ENCODE peak calls at places on chromosome 9, in five cellular contexts. F is endothelial cell of umbilical vein, L is ovary, O is body of pancreas, A is lower leg skin. X is an unnamed sample.

GRCh38 chr9:136694163-136694864 is 7.1 kb upstream of the AGPAT2 start:
- DNase-seq in F (peak), L (no peak), O (peak), A (no peak), X (peak)

GRCh38 chr9:111597852-111598729 is 1.4 kb downstream of the PTGR1 start:
- DNase-seq in F (peak), L (peak), O (peak), A (peak), X (peak)

GRCh38 chr9:123509646-123510045 is 153.6 kb downstream of the CRB2 start:
- DNase-seq in F (no peak), L (no peak), O (no peak), A (no peak), X (no peak)

GRCh38 chr9:21317956-21318923 is 13.1 kb upstream of the IFNA5 start:
- DNase-seq in F (peak), L (peak), O (peak), A (no peak), X (no peak)

GRCh38 chr9:87606921-87607521 is 109.4 kb downstream of the DAPK1 start:
- DNase-seq in F (peak), L (no peak), O (no peak), A (no peak), X (peak)

GRCh38 chr9:75150512-75150911 is 62.2 kb downstream of the OSTF1 start:
- DNase-seq in F (no peak), L (no peak), O (no peak), A (no peak), X (no peak)

GRCh38 chr9:17004500-17004899 is 130.3 kb upstream of the CNTLN start:
- DNase-seq in F (no peak), L (no peak), O (no peak), A (no peak), X (no peak)

GRCh38 chr9:114364123-114364522 is 23.7 kb downstream of the AKNA start:
- DNase-seq in F (no peak), L (no peak), O (no peak), A (no peak), X (peak)

GRCh38 chr9:117739620-117740347 is 35.6 kb downstream of the TLR4 start:
- DNase-seq in F (no peak), L (no peak), O (no peak), A (no peak), X (no peak)

GRCh38 chr9:124381073-124381945 is 33.9 kb downstream of the PSMB7 start:
- DNase-seq in F (peak), L (no peak), O (no peak), A (no peak), X (no peak)

GRCh38 chr9:34994429-34995287 is 5.1 kb downstream of the DNAJB5 start:
- DNase-seq in F (peak), L (no peak), O (peak), A (peak), X (peak)

GRCh38 chr9:136576269-136576626 is 30.4 kb upstream of the NOTCH1 start:
- DNase-seq in F (no peak), L (no peak), O (peak), A (no peak), X (peak)

GRCh38 chr9:114538241-114538640 is 33.0 kb upstream of the WHRN start:
- DNase-seq in F (no peak), L (no peak), O (no peak), A (no peak), X (no peak)

GRCh38 chr9:37217141-37217540 is 96.8 kb downstream of the ZCCHC7 start:
- DNase-seq in F (no peak), L (no peak), O (no peak), A (no peak), X (no peak)

GRCh38 chr9:120393386-120394057 is 186.4 kb downstream of the CDK5RAP2 start:
- DNase-seq in F (no peak), L (no peak), O (no peak), A (peak), X (peak)

GRCh38 chr9:17291766-17292165 is 156.9 kb downstream of the CNTLN start:
- DNase-seq in F (no peak), L (no peak), O (no peak), A (no peak), X (no peak)

GRCh38 chr9:88538311-88539085 is 3.5 kb downstream of the NXNL2 start:
- DNase-seq in F (no peak), L (no peak), O (no peak), A (no peak), X (no peak)

GRCh38 chr9:419571-420156 is 205.0 kb downstream of the DOCK8 start:
- DNase-seq in F (no peak), L (no peak), O (no peak), A (no peak), X (no peak)

GRCh38 chr9:130522233-130522808 is 57.1 kb upstream of the FUBP3 start:
- DNase-seq in F (no peak), L (no peak), O (no peak), A (no peak), X (no peak)

GRCh38 chr9:132182609-132183073 is 20.8 kb downstream of the NTNG2 start:
- DNase-seq in F (no peak), L (no peak), O (no peak), A (no peak), X (no peak)

GRCh38 chr9:72363908-72364678 is 915 bp downstream of the ZFAND5 start:
- DNase-seq in F (peak), L (peak), O (peak), A (peak), X (peak)
- TF ChIP-seq POLR2A in F (no peak), L (no peak), O (no peak), A (no peak), X (no peak)

GRCh38 chr9:109013678-109014145 is 413 bp upstream of the CTNNAL1 start:
- DNase-seq in F (no peak), L (no peak), O (no peak), A (no peak), X (no peak)
- TF ChIP-seq POLR2A in F (peak), L (no peak), O (no peak), A (no peak), X (no peak)

GRCh38 chr9:81686614-81687520 is 2.5 kb downstream of the TLE1 start:
- DNase-seq in F (peak), L (peak), O (peak), A (peak), X (peak)
- TF ChIP-seq POLR2A in F (no peak), L (no peak), O (peak), A (no peak), X (no peak)

GRCh38 chr9:92325269-92325990 is at the start of the genes CENPP and NOL8:
- DNase-seq in F (peak), L (peak), O (peak), A (peak), X (peak)
- TF ChIP-seq POLR2A in F (peak), L (no peak), O (no peak), A (no peak), X (peak)

GRCh38 chr9:85541876-85542275 is 199.9 kb downstream of the AGTPBP1 start:
- DNase-seq in F (no peak), L (no peak), O (no peak), A (no peak), X (no peak)

GRCh38 chr9:85543196-85543595 is 198.6 kb downstream of the AGTPBP1 start:
- DNase-seq in F (no peak), L (no peak), O (no peak), A (no peak), X (no peak)

GRCh38 chr9:85553475-85553874 is 188.3 kb downstream of the AGTPBP1 start:
- DNase-seq in F (no peak), L (no peak), O (no peak), A (no peak), X (no peak)

GRCh38 chr9:85547574-85547973 is 194.2 kb downstream of the AGTPBP1 start:
- DNase-seq in F (no peak), L (no peak), O (no peak), A (no peak), X (no peak)
- TF ChIP-seq POLR2A in F (no peak), L (no peak), O (no peak), A (no peak), X (no peak)

DNA sequence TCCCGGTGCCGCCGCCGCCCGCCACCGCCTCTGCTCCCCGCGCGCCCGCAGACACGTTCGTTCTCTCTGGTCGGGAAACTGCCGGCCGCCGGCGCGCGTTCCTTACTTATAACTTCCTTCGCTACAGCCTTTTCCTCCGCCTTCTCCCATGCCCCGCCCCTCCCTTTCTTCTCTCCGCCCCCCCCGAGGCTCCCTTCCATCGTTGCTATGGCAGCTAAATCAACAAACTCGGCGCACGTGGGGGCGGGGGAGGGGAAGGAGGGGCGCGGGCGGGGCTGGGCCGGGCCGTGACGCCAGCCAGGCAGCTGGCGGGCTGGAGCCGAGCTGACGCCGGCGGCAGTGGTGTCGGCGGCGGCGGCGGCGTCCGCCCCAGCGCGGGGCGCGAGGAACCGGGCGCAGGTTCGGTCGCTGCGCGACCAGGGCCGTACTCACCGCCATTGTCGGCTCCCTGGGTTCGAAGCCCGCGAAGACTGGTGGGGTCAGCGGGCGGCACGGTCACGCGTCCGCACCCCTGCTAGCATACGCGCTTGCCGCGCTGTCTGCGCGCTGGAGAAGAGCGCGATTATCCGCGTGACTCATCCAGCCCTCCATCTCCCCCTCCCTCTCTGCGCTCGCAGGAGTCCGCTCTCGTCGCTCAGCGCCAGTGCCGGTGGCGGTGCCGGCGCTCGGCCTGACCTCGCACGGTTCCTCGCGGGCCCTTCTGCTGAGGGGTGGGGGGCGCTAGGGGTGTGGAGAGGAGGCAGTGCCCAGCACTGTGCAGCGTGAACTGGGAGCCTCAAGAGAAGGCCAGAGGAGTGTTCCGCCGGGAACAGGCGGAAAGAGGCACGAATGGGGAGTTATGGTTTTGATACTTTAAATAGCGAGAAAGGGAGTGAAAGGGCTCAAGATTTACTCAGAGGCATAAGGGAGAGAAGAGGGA is at the start of gene KLF4:
- DNase-seq in F (peak), L (peak), O (peak), A (peak), X (peak)
- TF ChIP-seq POLR2A in F (peak), L (peak), O (peak), A (peak), X (peak)

X was measured in H54.